ENCODE peak calls at places on chromosomes 4 and X, in seven cellular contexts. V, O, J, E, X, R and C are unnamed samples.

GRCh38 chr4:89307446-89308160 is at the start of gene GPRIN3:
- DNase-seq in O (peak), V (no peak), E (peak), X (peak), J (no peak), R (peak), C (peak)

GRCh38 chr4:42786350-42787070 is 106.0 kb upstream of the GRXCR1 start:
- DNase-seq in E (peak), R (no peak), V (no peak), X (no peak), J (no peak), O (no peak), C (no peak)

GRCh38 chrX:120380699-120381098 is 18.8 kb downstream of the ATP1B4 start:
- DNase-seq in J (peak), X (peak), O (no peak), V (no peak), E (peak), R (peak), C (no peak)

GRCh38 chr4:23006756-23007155 is 314.0 kb downstream of the GBA3 start:
- DNase-seq in J (peak), X (no peak), R (no peak), V (no peak), O (no peak), E (no peak), C (no peak)

GRCh38 chr4:150368667-150369066 is 213.3 kb upstream of the MAB21L2 start:
- DNase-seq in J (no peak), X (no peak), E (no peak), R (no peak), O (no peak), V (no peak), C (no peak)

GRCh38 chrX:125262836-125263235 is 56.8 kb upstream of the TEX13C start:
- DNase-seq in J (no peak), R (no peak), E (no peak), V (no peak), O (no peak), X (no peak), C (no peak)

GRCh38 chrX:65697915-65698796 is 30.7 kb downstream of the MSN start:
- DNase-seq in E (peak), R (peak), V (no peak), J (peak), X (peak), O (peak), C (no peak)

GRCh38 chr4:24229976-24230375 is 340.1 kb upstream of the PPARGC1A start:
- DNase-seq in E (no peak), R (no peak), J (no peak), V (no peak), O (no peak), X (no peak), C (no peak)

GRCh38 chrX:72621619-72622485 is 49.2 kb upstream of the HDAC8 start:
- DNase-seq in V (no peak), R (no peak), O (peak), J (no peak), X (no peak), E (no peak), C (no peak)

GRCh38 chrX:123217077-123217476 is 33.0 kb downstream of the GRIA3 start:
- DNase-seq in X (no peak), R (no peak), J (no peak), E (no peak), V (no peak), O (peak), C (no peak)

GRCh38 chrX:143664302-143664701 is 28.4 kb upstream of the SLITRK4 start:
- DNase-seq in X (no peak), V (no peak), O (peak), R (no peak), J (no peak), E (no peak), C (no peak)

GRCh38 chr4:73683033-73683432 is 57.3 kb upstream of the CXCL8 start:
- DNase-seq in X (no peak), V (no peak), R (no peak), O (no peak), J (no peak), E (no peak), C (no peak)

GRCh38 chr4:139668036-139668435 is 2.4 kb downstream of the MGST2 start:
- DNase-seq in X (no peak), V (no peak), E (no peak), O (no peak), J (no peak), R (no peak), C (no peak)

GRCh38 chrX:7330971-7331746 is 183.2 kb upstream of the PUDP start:
- DNase-seq in E (no peak), J (no peak), O (peak), X (no peak), V (no peak), R (no peak), C (no peak)

GRCh38 chr4:54107951-54108740 is 8.2 kb downstream of the GSX2 start:
- DNase-seq in J (no peak), V (no peak), E (no peak), X (no peak), R (no peak), O (no peak), C (no peak)